ENCODE peak calls at places on chromosomes 13 and 19, in five cellular contexts. Q, B, D, O and I are unnamed samples.
A peak's percentile ranks its signal among the peaks of the same experiment; 100 is the strongest.

GRCh38 chr13:36820222-36820621 is 1.2 kb downstream of the RFXAP start:
- DNase-seq in B (no peak), D (no peak), O (no peak), Q (no peak), I (no peak)

GRCh38 chr13:67554746-67555452 is 324.8 kb upstream of the PCDH9 start:
- DNase-seq in O (no peak), B (no peak), D (peak; percentile 60), Q (peak; percentile 64), I (no peak)

GRCh38 chr19:57664269-57665127 is 4.2 kb upstream of the ZSCAN4 start:
- DNase-seq in Q (peak; percentile 52), O (peak; percentile 85), B (peak; percentile 43), D (peak; percentile 54), I (peak; percentile 63)

GRCh38 chr19:8158411-8159074 is 9.2 kb upstream of the FBN3 start:
- DNase-seq in D (peak; percentile 93), B (peak; percentile 48), O (no peak), Q (peak; percentile 88), I (peak; percentile 85)

GRCh38 chr19:18603255-18603957 is 3.2 kb downstream of the CRLF1 start:
- DNase-seq in D (peak; percentile 31), O (peak; percentile 64), Q (no peak), B (no peak), I (no peak)

GRCh38 chr19:48868196-48868886 is at the start of gene PLEKHA4:
- DNase-seq in O (no peak), B (no peak), Q (peak; percentile 50), D (peak; percentile 53), I (peak; percentile 51)

GRCh38 chr13:29522044-29522685 is 73.3 kb downstream of the SLC7A1 start:
- DNase-seq in Q (peak; percentile 82), B (no peak), O (no peak), D (peak; percentile 98), I (peak; percentile 97)

GRCh38 chr19:10961073-10961762 is 388 bp downstream of the SMARCA4 start:
- DNase-seq in Q (peak; percentile 31), D (no peak), O (peak; percentile 86), B (peak; percentile 27), I (peak; percentile 36)

GRCh38 chr13:80755925-80756324 is 415.0 kb upstream of the SPRY2 start:
- DNase-seq in B (peak; percentile 11), Q (peak; percentile 58), O (no peak), D (peak; percentile 12), I (no peak)